ENCODE peak calls at places on chromosome 5, in eight cellular contexts. V is right atrium auricular region, M is psoas muscle, J is brain microvascular endothelial cell, G is uterus, I is IMR-90, P is GM23338, S is esophagus squamous epithelium. U is an unnamed sample. For H3K27me3, the result is how much of the 10 kb centered on the place peaks cover.

GRCh38 chr5:56099346-56099745 is 104.6 kb upstream of the IL6ST start:
- DNase-seq in P (no peak), S (no peak), I (peak), G (no peak), J (peak), M (no peak), V (no peak), U (peak)

GRCh38 chr5:112240011-112240410 is 179.1 kb downstream of the EPB41L4A start:
- DNase-seq in M (no peak), G (no peak), J (no peak), P (peak), V (no peak), I (peak), S (no peak), U (no peak)

GRCh38 chr5:102106599-102106998 is 189.5 kb downstream of the SLCO4C1 start:
- DNase-seq in P (no peak), S (no peak), G (no peak), J (no peak), M (no peak), V (no peak), I (no peak), U (no peak)

GRCh38 chr5:104774372-104774771 is 1211.8 kb upstream of the NUDT12 start:
- DNase-seq in G (no peak), J (no peak), M (no peak), S (no peak), V (no peak), I (no peak), P (no peak), U (no peak)

GRCh38 chr5:9652295-9652694 is 22.1 kb upstream of the TAS2R1 start:
- DNase-seq in V (no peak), I (no peak), J (no peak), P (no peak), G (no peak), S (no peak), M (no peak), U (no peak)

GRCh38 chr5:176628406-176629228 is 1.7 kb downstream of the SNCB start:
- DNase-seq in J (no peak), V (no peak), M (no peak), S (no peak), G (no peak), I (no peak), P (no peak), U (no peak)

GRCh38 chr5:24365406-24365805 is 279.4 kb downstream of the CDH10 start:
- DNase-seq in J (no peak), P (no peak), M (no peak), I (no peak), G (no peak), V (no peak), S (no peak), U (no peak)

GRCh38 chr5:176187276-176188062 is 50.8 kb upstream of the SIMC1 start:
- DNase-seq in G (no peak), M (no peak), V (peak), J (no peak), S (no peak), I (no peak), P (no peak), U (no peak)

GRCh38 chr5:173395257-173395932 is 67.2 kb upstream of the STC2 start:
- DNase-seq in G (no peak), V (no peak), S (no peak), P (peak), J (peak), I (peak), M (no peak), U (no peak)

GRCh38 chr5:97192580-97193421 is 9.8 kb upstream of the RIOK2 start:
- DNase-seq in G (no peak), J (peak), M (no peak), V (no peak), I (no peak), P (peak), S (no peak), U (no peak)

GRCh38 chr5:84287964-84288363 is 96.7 kb downstream of the EDIL3 start:
- DNase-seq in V (no peak), J (peak), G (no peak), I (peak), M (no peak), S (no peak), P (no peak), U (no peak)

GRCh38 chr5:145484195-145484594 is 350.9 kb downstream of the PRELID2 start:
- DNase-seq in J (peak), M (no peak), I (peak), V (no peak), S (no peak), G (no peak), P (no peak), U (no peak)

GRCh38 chr5:137114529-137114928 is 384.6 kb downstream of the SPOCK1 start:
- DNase-seq in S (no peak), V (no peak), J (no peak), M (no peak), P (no peak), I (peak), G (no peak), U (peak)

GRCh38 chr5:170603101-170603500 is 99.3 kb downstream of the KCNIP1 start:
- DNase-seq in S (no peak), G (no peak), P (no peak), M (no peak), V (no peak), J (no peak), I (no peak), U (no peak)

GRCh38 chr5:103218164-103218563 is 40.4 kb upstream of the MACIR start:
- DNase-seq in S (no peak), M (no peak), J (peak), P (no peak), G (no peak), I (peak), V (no peak), U (no peak)

GRCh38 chr5:159210306-159210722 is 961 bp upstream of the RNF145 start:
- DNase-seq in I (no peak), P (no peak), G (no peak), J (no peak), V (no peak), M (no peak), S (no peak), U (no peak)

GRCh38 chr5:14700478-14701436 is 36.2 kb downstream of the OTULIN start:
- DNase-seq in G (no peak), I (no peak), J (no peak), M (no peak), V (no peak), P (no peak), S (no peak), U (no peak)

GRCh38 chr5:32172908-32173393 is 1.2 kb downstream of the GOLPH3 start:
- DNase-seq in M (no peak), I (no peak), V (peak), P (no peak), G (no peak), J (no peak), S (no peak), U (no peak)

GRCh38 chr5:101897914-101898313 is 398.2 kb downstream of the SLCO4C1 start:
- DNase-seq in S (no peak), V (no peak), M (no peak), G (no peak), P (peak), J (no peak), I (no peak), U (no peak)

GRCh38 chr5:79436224-79436623 is 77.7 kb downstream of the HOMER1 start:
- DNase-seq in I (peak), J (peak), G (no peak), P (peak), V (no peak), M (no peak), S (no peak), U (peak)

GRCh38 chr5:176796411-176796810 is 13.9 kb upstream of the UNC5A start:
- DNase-seq in S (no peak), P (no peak), G (no peak), M (no peak), J (no peak), I (no peak), V (no peak), U (no peak)

GRCh38 chr5:131022811-131023210 is 142.2 kb downstream of the HINT1 start:
- DNase-seq in G (no peak), V (no peak), J (no peak), M (no peak), P (no peak), S (no peak), I (no peak), U (no peak)

GRCh38 chr5:14125262-14125661 is 17.9 kb upstream of the TRIO start:
- DNase-seq in I (no peak), M (no peak), S (no peak), G (no peak), P (no peak), V (no peak), J (no peak), U (no peak)

GRCh38 chr5:10246761-10247160 is 2.9 kb downstream of the ATPSCKMT start:
- DNase-seq in G (no peak), I (no peak), J (no peak), V (no peak), S (no peak), M (no peak), P (no peak), U (no peak)

GRCh38 chr5:58002318-58002717 is 457.6 kb downstream of the PLK2 start:
- DNase-seq in S (no peak), V (no peak), P (no peak), M (no peak), I (peak), G (no peak), J (peak), U (no peak)

GRCh38 chr5:16593013-16593412 is 23.8 kb downstream of the RETREG1 start:
- DNase-seq in G (no peak), V (no peak), J (peak), P (no peak), S (no peak), M (no peak), I (no peak), U (peak)

GRCh38 chr5:124725040-124725434 is 21.4 kb downstream of the ZNF608 start:
- DNase-seq in I (no peak), S (no peak), J (no peak), P (peak), M (no peak), G (no peak), V (no peak), U (no peak)

GRCh38 chr5:59716029-59716428 is 177.5 kb downstream of the PDE4D start:
- DNase-seq in S (no peak), G (no peak), I (no peak), M (no peak), P (no peak), V (no peak), J (no peak), U (no peak)

GRCh38 chr5:78809444-78809843 is 160.9 kb upstream of the LHFPL2 start:
- DNase-seq in S (no peak), P (no peak), V (no peak), I (no peak), J (no peak), G (no peak), M (no peak), U (no peak)

GRCh38 chr5:167793700-167794099 is 497.7 kb upstream of the WWC1 start:
- DNase-seq in G (no peak), M (no peak), I (no peak), J (no peak), S (no peak), V (no peak), P (no peak), U (no peak)

GRCh38 chr5:100577506-100577905 is 42.3 kb downstream of the FAM174A start:
- DNase-seq in S (no peak), M (no peak), G (no peak), P (no peak), V (no peak), I (no peak), J (no peak), U (no peak)

GRCh38 chr5:122439645-122440044 is 127.6 kb downstream of the SNCAIP start:
- DNase-seq in G (no peak), S (no peak), P (no peak), M (no peak), I (no peak), V (no peak), J (no peak), U (no peak)

DNA sequence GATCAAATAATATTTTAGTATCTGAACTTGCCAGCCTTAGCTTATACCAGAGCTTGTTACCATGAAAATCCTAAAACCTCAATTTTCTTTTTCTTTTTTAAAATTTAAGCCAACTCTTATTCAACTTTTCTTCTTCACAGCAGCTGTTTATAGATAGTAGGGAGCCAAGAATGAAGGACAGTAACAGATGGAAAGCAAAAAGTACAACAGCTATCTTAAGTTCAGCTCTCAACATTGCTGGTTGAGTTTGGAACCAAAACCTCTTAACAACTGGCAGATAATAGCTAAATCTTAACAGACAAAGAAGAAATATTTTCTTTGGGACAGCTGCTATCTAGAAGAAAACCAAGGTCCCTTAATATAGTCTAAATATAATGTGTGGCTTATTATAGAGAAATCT is 74.7 kb downstream of the PJA2 start:
- DNase-seq in S (no peak), P (no peak), I (no peak), J (no peak), M (no peak), V (no peak), G (no peak), U (no peak)
- H3K4me3 ChIP-seq in S (no peak), P (no peak), I (no peak), J (no peak), M (no peak), V (no peak), G (no peak), U (no peak)

DNA sequence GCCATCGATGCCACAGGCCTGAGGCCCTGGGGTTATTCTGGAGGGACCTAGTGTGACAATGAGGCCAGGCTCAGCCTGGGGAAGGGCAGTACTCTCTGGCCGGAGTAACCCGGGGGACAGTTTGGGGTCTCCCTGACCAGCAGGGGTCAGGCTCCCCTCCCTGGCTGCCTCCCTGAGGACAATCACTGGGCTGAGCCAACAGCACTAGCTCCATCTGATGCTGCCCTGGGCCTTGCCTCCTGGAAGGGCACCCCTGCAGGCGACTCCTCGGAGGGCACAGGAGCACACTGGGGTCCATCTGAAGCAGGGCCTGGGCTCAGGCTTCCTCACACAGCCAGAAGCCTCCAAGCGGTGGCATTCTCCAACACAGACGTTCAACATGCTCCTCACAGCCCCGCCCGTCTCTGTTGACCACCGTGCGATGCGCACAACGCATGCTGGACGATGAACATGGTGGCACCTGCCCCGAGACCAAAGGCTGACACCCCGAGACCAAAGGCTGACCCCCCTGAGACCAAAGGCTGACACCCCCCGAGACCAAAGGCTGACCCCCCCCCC is 68.3 kb downstream of the ADAMTS2 start:
- DNase-seq in P (peak), V (no peak), I (no peak), M (peak), G (no peak), S (no peak), J (no peak), U (no peak)
- TF ChIP-seq CTCF in P (peak), V (no peak), I (peak), M (no peak), G (no peak), S (no peak), J (peak), U (no peak)

GRCh38 chr5:93586948-93587918 is 4.2 kb downstream of the NR2F1 start:
- DNase-seq in J (no peak), M (no peak), I (peak), S (no peak), P (peak), G (no peak), V (no peak), U (no peak)

GRCh38 chr5:93589348-93589662 is 6.3 kb downstream of the NR2F1 start:
- DNase-seq in V (no peak), I (no peak), P (no peak), G (no peak), S (no peak), M (no peak), J (no peak), U (no peak)

GRCh38 chr5:93587919-93588585 is 5.0 kb downstream of the NR2F1 start:
- DNase-seq in M (no peak), P (peak), G (no peak), I (no peak), S (no peak), V (no peak), J (no peak), U (no peak)

GRCh38 chr5:93589812-93590215 is 6.8 kb downstream of the NR2F1 start:
- DNase-seq in P (no peak), J (no peak), S (no peak), M (no peak), V (no peak), I (no peak), G (no peak), U (no peak)

GRCh38 chr5:93588586-93589347 is 5.7 kb downstream of the NR2F1 start:
- DNase-seq in M (no peak), S (no peak), G (no peak), J (no peak), P (no peak), V (no peak), I (peak), U (no peak)
- H3K27me3 ChIP-seq in M (under half), S (under half), G (under half), J (under half), P (half or more), V (under half), I (under half), U (under half)

GRCh38 chr5:148827723-148828122 is 1.3 kb downstream of the ADRB2 start:
- DNase-seq in P (no peak), I (peak), V (no peak), S (no peak), J (no peak), G (no peak), M (no peak), U (no peak)
- H3K4me3 ChIP-seq in P (no peak), I (peak), V (peak), S (peak), J (no peak), G (no peak), M (peak), U (no peak)

DNA sequence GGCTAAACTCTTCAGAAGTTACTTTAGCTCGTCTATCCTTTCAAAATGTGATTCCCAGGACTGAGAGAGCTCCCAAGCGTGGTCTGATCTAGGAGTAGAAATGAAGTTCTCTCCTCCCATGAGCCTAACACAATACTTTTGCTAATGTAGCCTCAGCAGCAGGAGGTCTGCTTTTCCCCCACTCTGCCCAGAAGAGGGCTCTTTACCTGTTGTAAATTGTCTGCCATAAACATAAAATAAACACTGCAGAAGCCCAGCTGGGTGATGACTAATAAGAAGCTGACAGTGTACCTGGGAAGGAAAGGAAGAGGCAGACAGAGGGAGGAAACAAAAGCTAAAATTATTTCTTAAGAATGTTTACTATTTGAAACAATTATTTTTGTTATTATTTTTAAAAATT is 15.4 kb downstream of the SLC36A3 start:
- DNase-seq in J (no peak), G (no peak), S (no peak), M (no peak), P (peak), V (no peak), I (no peak), U (no peak)
- TF ChIP-seq CTCF in J (no peak), G (no peak), S (no peak), M (no peak), P (peak), V (no peak), I (no peak), U (no peak)

GRCh38 chr5:132497488-132497997 is 7.0 kb upstream of the IRF1 start:
- DNase-seq in J (peak), S (no peak), M (peak), I (peak), G (peak), V (peak), P (peak), U (peak)

GRCh38 chr5:132496631-132497487 is 6.3 kb upstream of the IRF1 start:
- DNase-seq in J (peak), G (peak), I (peak), M (peak), S (peak), V (peak), P (peak), U (no peak)

GRCh38 chr5:132495063-132495671 is 4.6 kb upstream of the IRF1 start:
- DNase-seq in G (no peak), J (no peak), M (no peak), S (no peak), V (peak), P (no peak), I (no peak), U (no peak)

GRCh38 chr5:132493821-132494220 is 3.2 kb upstream of the IRF1 start:
- DNase-seq in G (no peak), S (no peak), P (no peak), J (no peak), M (no peak), V (no peak), I (no peak), U (no peak)

DNA sequence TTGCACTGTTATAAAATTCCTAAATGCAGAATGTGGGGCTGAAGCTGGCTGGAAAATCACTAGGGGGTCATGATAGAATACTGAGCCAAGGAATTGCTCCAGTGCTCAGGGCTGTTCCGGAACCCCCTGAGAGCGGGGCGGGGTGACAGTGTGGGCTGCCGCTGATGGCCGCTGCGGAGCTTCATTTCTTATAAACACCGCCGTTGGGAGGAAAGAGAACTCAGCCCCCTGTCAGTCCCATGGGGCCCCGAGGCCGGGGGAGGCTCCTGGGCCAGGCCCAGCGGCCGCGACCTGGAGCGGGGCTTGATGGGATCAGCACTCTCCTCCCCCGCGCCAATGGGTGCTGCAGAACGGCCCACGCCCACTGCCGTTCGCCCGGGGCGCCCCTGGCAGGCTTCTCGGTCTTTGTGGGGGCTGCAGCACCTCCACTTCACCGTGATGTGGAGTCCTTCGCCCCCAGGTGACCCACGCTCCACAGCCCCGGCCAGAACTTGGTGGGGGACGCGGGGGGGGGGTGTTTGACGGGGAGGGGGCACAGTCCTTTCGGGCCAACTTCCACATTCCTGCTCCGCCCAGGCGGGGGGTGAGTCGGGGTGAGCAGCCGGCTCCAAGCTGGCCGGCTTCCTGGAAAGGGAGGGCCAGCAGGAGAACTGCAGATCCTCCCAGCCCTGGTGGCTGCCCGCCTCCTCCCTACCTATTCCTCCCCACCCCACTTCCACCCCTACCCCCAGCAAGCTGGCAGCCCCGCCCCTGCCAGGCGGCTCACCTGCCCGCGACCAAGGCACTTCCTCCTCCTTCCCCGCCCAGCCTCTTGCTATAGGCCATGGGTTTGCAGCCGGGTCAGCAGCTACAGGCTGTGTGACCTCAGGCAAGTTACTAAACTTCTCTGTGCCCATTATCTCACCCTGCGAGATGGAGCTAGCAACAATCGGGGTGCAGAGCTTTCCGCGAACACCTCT is 5.4 kb upstream of the IRF1 start:
- DNase-seq in P (peak), V (peak), I (peak), M (peak), G (peak), S (peak), J (peak), U (peak)
- H3K27me3 ChIP-seq in P (under half), V (under half), I (under half), M (under half), G (under half), S (under half), J (under half), U (under half)

U was measured in BJ.